ENCODE peak calls at places on chromosome 6, in ten cellular contexts. One of them, this sample, is unnamed.

GRCh38 chr6:13229205-13230085 is 98.9 kb downstream of the TBC1D7 start:
- DNase-seq in body of pancreas: peak; percentile 20
- DNase-seq in A549: peak; percentile 7
- DNase-seq in epithelial cell of esophagus: peak; percentile 29
- DNase-seq in CD8-positive, alpha-beta T cell: no peak
- DNase-seq in colonic mucosa: no peak
- DNase-seq in OCI-LY7: peak; percentile 63
- DNase-seq in hepatocyte: peak; percentile 35
- DNase-seq in AG09309: no peak
- DNase-seq in GM12878: peak; percentile 88
- DNase-seq in this sample: peak; percentile 11

GRCh38 chr6:145271086-145271485 is 464.2 kb downstream of the EPM2A start:
- DNase-seq in body of pancreas: no peak
- DNase-seq in A549: no peak
- DNase-seq in epithelial cell of esophagus: no peak
- DNase-seq in CD8-positive, alpha-beta T cell: no peak
- DNase-seq in colonic mucosa: peak; percentile 25
- DNase-seq in OCI-LY7: no peak
- DNase-seq in hepatocyte: peak; percentile 44
- DNase-seq in AG09309: no peak
- DNase-seq in GM12878: no peak
- DNase-seq in this sample: no peak

GRCh38 chr6:146931214-146931613 is 273.0 kb upstream of the STXBP5 start:
- DNase-seq in body of pancreas: no peak
- DNase-seq in A549: no peak
- DNase-seq in epithelial cell of esophagus: no peak
- DNase-seq in CD8-positive, alpha-beta T cell: no peak
- DNase-seq in colonic mucosa: no peak
- DNase-seq in OCI-LY7: no peak
- DNase-seq in hepatocyte: no peak
- DNase-seq in AG09309: no peak
- DNase-seq in GM12878: no peak
- DNase-seq in this sample: no peak

GRCh38 chr6:32815996-32816395 is 806 bp downstream of the HLA-DOB start:
- DNase-seq in body of pancreas: no peak
- DNase-seq in A549: no peak
- DNase-seq in epithelial cell of esophagus: no peak
- DNase-seq in CD8-positive, alpha-beta T cell: no peak
- DNase-seq in colonic mucosa: no peak
- DNase-seq in OCI-LY7: peak; percentile 96
- DNase-seq in hepatocyte: no peak
- DNase-seq in AG09309: no peak
- DNase-seq in GM12878: peak; percentile 61
- DNase-seq in this sample: no peak

GRCh38 chr6:159941286-159942113 is 27.4 kb upstream of the IGF2R start:
- DNase-seq in body of pancreas: no peak
- DNase-seq in A549: peak; percentile 4
- DNase-seq in epithelial cell of esophagus: peak; percentile 48
- DNase-seq in CD8-positive, alpha-beta T cell: no peak
- DNase-seq in colonic mucosa: no peak
- DNase-seq in OCI-LY7: peak; percentile 51
- DNase-seq in hepatocyte: peak; percentile 24
- DNase-seq in AG09309: no peak
- DNase-seq in GM12878: peak; percentile 55
- DNase-seq in this sample: peak; percentile 79

GRCh38 chr6:38656896-38657295 is 17.2 kb upstream of the BTBD9 start:
- DNase-seq in body of pancreas: no peak
- DNase-seq in A549: no peak
- DNase-seq in epithelial cell of esophagus: no peak
- DNase-seq in CD8-positive, alpha-beta T cell: no peak
- DNase-seq in colonic mucosa: no peak
- DNase-seq in OCI-LY7: no peak
- DNase-seq in hepatocyte: no peak
- DNase-seq in AG09309: no peak
- DNase-seq in GM12878: no peak
- DNase-seq in this sample: no peak

GRCh38 chr6:12351672-12352071 is 61.5 kb downstream of the EDN1 start:
- DNase-seq in body of pancreas: no peak
- DNase-seq in A549: no peak
- DNase-seq in epithelial cell of esophagus: no peak
- DNase-seq in CD8-positive, alpha-beta T cell: no peak
- DNase-seq in colonic mucosa: no peak
- DNase-seq in OCI-LY7: no peak
- DNase-seq in hepatocyte: no peak
- DNase-seq in AG09309: no peak
- DNase-seq in GM12878: no peak
- DNase-seq in this sample: no peak

GRCh38 chr6:138410048-138410735 is 6.2 kb downstream of the HEBP2 start:
- DNase-seq in body of pancreas: peak; percentile 42
- DNase-seq in A549: no peak
- DNase-seq in epithelial cell of esophagus: peak; percentile 86
- DNase-seq in CD8-positive, alpha-beta T cell: no peak
- DNase-seq in colonic mucosa: no peak
- DNase-seq in OCI-LY7: no peak
- DNase-seq in hepatocyte: no peak
- DNase-seq in AG09309: peak; percentile 57
- DNase-seq in GM12878: no peak
- DNase-seq in this sample: peak; percentile 84

DNA sequence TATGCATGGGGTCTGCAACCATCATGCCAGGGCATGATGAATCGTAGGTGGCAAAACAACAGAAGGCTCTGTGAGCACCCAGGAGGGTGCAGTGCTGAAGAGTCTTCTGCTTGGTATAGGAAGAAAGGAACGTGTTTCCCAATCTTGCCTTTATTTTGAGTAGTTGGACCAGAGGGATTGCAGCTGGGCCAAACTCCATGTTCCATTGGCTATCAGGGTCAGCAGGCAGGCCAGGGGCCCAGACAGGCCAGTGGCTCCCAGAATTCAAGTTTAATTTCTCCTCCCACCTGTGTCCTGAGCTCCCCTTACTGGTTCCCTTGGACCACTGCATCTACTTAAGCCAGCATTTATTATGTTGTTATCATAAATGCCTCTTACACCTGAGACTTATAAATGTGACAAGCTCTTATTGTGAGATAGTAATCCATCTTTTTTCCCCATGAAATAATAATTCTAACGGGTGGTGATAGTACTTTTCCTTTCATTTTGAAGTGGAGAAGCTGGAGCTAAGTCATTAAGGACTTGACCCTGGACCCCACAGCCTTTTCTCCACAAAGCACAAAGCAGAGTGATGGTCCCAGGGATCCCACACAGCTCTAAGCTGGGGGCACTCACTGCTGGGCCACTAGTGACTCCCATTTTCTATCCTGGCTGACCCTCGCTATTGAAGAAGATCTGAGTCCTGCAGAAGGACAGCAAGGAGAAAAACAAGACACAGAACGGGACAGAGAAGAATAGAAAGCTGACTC is 809 bp upstream of the TRIM38 start:
- DNase-seq in body of pancreas: no peak
- DNase-seq in A549: peak; percentile 3
- DNase-seq in epithelial cell of esophagus: no peak
- DNase-seq in CD8-positive, alpha-beta T cell: no peak
- DNase-seq in colonic mucosa: no peak
- DNase-seq in OCI-LY7: peak; percentile 34
- DNase-seq in hepatocyte: no peak
- DNase-seq in AG09309: no peak
- DNase-seq in GM12878: no peak
- DNase-seq in this sample: no peak
- TF ChIP-seq CTCF in body of pancreas: no peak
- TF ChIP-seq CTCF in A549: no peak
- TF ChIP-seq CTCF in epithelial cell of esophagus: no peak
- TF ChIP-seq CTCF in CD8-positive, alpha-beta T cell: no peak
- TF ChIP-seq CTCF in colonic mucosa: no peak
- TF ChIP-seq CTCF in OCI-LY7: peak; percentile 64
- TF ChIP-seq CTCF in hepatocyte: no peak
- TF ChIP-seq CTCF in AG09309: no peak
- TF ChIP-seq CTCF in GM12878: peak; percentile 23
- TF ChIP-seq CTCF in this sample: peak; percentile 4

GRCh38 chr6:24931752-24932691 is 3.7 kb downstream of the RIPOR2 start:
- DNase-seq in body of pancreas: no peak
- DNase-seq in A549: no peak
- DNase-seq in epithelial cell of esophagus: peak; percentile 47
- DNase-seq in CD8-positive, alpha-beta T cell: no peak
- DNase-seq in colonic mucosa: no peak
- DNase-seq in OCI-LY7: peak; percentile 86
- DNase-seq in hepatocyte: no peak
- DNase-seq in AG09309: no peak
- DNase-seq in GM12878: peak; percentile 84
- DNase-seq in this sample: peak; percentile 68

GRCh38 chr6:24929255-24929654 is 6.5 kb downstream of the RIPOR2 start:
- DNase-seq in body of pancreas: no peak
- DNase-seq in A549: no peak
- DNase-seq in epithelial cell of esophagus: no peak
- DNase-seq in CD8-positive, alpha-beta T cell: no peak
- DNase-seq in colonic mucosa: no peak
- DNase-seq in OCI-LY7: peak; percentile 81
- DNase-seq in hepatocyte: no peak
- DNase-seq in AG09309: no peak
- DNase-seq in GM12878: no peak
- DNase-seq in this sample: no peak

GRCh38 chr6:24927985-24928735 is 7.6 kb downstream of the RIPOR2 start:
- DNase-seq in body of pancreas: no peak
- DNase-seq in A549: no peak
- DNase-seq in epithelial cell of esophagus: no peak
- DNase-seq in CD8-positive, alpha-beta T cell: no peak
- DNase-seq in colonic mucosa: no peak
- DNase-seq in OCI-LY7: no peak
- DNase-seq in hepatocyte: no peak
- DNase-seq in AG09309: no peak
- DNase-seq in GM12878: no peak
- DNase-seq in this sample: peak; percentile 24

GRCh38 chr6:24931296-24931695 is 4.5 kb downstream of the RIPOR2 start:
- DNase-seq in body of pancreas: no peak
- DNase-seq in A549: no peak
- DNase-seq in epithelial cell of esophagus: no peak
- DNase-seq in CD8-positive, alpha-beta T cell: no peak
- DNase-seq in colonic mucosa: no peak
- DNase-seq in OCI-LY7: no peak
- DNase-seq in hepatocyte: no peak
- DNase-seq in AG09309: no peak
- DNase-seq in GM12878: no peak
- DNase-seq in this sample: peak; percentile 45

DNA sequence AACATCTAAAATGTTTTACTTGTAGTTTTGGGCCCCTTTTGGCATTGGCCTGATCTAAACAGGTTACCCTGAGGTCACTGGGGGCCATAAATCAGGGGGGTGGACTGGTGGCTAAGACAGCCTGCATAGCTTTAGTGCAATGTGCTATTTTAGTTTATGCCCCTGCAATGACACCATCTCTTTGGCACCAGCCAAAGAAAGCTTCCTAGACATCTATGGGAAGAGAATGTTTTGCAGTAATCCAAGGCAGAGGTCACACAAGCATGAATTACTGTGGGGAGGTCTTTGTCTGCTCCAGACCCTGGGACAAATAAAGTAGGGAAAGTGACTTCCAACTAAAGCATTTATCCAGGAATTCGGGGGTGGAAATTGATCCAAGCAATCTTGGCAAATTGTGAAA is 5.4 kb downstream of the RIPOR2 start:
- DNase-seq in body of pancreas: no peak
- DNase-seq in A549: no peak
- DNase-seq in epithelial cell of esophagus: no peak
- DNase-seq in CD8-positive, alpha-beta T cell: no peak
- DNase-seq in colonic mucosa: no peak
- DNase-seq in OCI-LY7: no peak
- DNase-seq in hepatocyte: no peak
- DNase-seq in AG09309: peak; percentile 35
- DNase-seq in GM12878: no peak
- DNase-seq in this sample: peak; percentile 41
- H3K4me3 ChIP-seq in body of pancreas: no peak overlapping the region
- H3K4me3 ChIP-seq in A549: no peak overlapping the region
- H3K4me3 ChIP-seq in epithelial cell of esophagus: no peak overlapping the region
- H3K4me3 ChIP-seq in CD8-positive, alpha-beta T cell: peak overlapping the region; percentile 68
- H3K4me3 ChIP-seq in colonic mucosa: no peak overlapping the region
- H3K4me3 ChIP-seq in OCI-LY7: no peak overlapping the region
- H3K4me3 ChIP-seq in hepatocyte: no peak overlapping the region
- H3K4me3 ChIP-seq in AG09309: no peak overlapping the region
- H3K4me3 ChIP-seq in GM12878: peak overlapping the region; percentile 13
- H3K4me3 ChIP-seq in this sample: no peak overlapping the region

GRCh38 chr6:31691564-31692108 is 10.8 kb upstream of the LY6G5C start:
- DNase-seq in body of pancreas: no peak
- DNase-seq in A549: no peak
- DNase-seq in epithelial cell of esophagus: no peak
- DNase-seq in CD8-positive, alpha-beta T cell: no peak
- DNase-seq in colonic mucosa: no peak
- DNase-seq in OCI-LY7: no peak
- DNase-seq in hepatocyte: no peak
- DNase-seq in AG09309: no peak
- DNase-seq in GM12878: no peak
- DNase-seq in this sample: no peak

GRCh38 chr6:31690231-31691077 is 9.6 kb upstream of the LY6G5C start:
- DNase-seq in body of pancreas: no peak
- DNase-seq in A549: no peak
- DNase-seq in epithelial cell of esophagus: no peak
- DNase-seq in CD8-positive, alpha-beta T cell: no peak
- DNase-seq in colonic mucosa: peak; percentile 55
- DNase-seq in OCI-LY7: no peak
- DNase-seq in hepatocyte: peak; percentile 79
- DNase-seq in AG09309: no peak
- DNase-seq in GM12878: no peak
- DNase-seq in this sample: no peak

GRCh38 chr6:31687860-31688693 is 7.2 kb upstream of the LY6G5C start:
- DNase-seq in body of pancreas: no peak
- DNase-seq in A549: no peak
- DNase-seq in epithelial cell of esophagus: no peak
- DNase-seq in CD8-positive, alpha-beta T cell: no peak
- DNase-seq in colonic mucosa: no peak
- DNase-seq in OCI-LY7: no peak
- DNase-seq in hepatocyte: no peak
- DNase-seq in AG09309: no peak
- DNase-seq in GM12878: no peak
- DNase-seq in this sample: no peak

GRCh38 chr6:31691078-31691463 is 10.2 kb upstream of the LY6G5C start:
- DNase-seq in body of pancreas: no peak
- DNase-seq in A549: no peak
- DNase-seq in epithelial cell of esophagus: no peak
- DNase-seq in CD8-positive, alpha-beta T cell: no peak
- DNase-seq in colonic mucosa: no peak
- DNase-seq in OCI-LY7: no peak
- DNase-seq in hepatocyte: no peak
- DNase-seq in AG09309: no peak
- DNase-seq in GM12878: no peak
- DNase-seq in this sample: no peak

DNA sequence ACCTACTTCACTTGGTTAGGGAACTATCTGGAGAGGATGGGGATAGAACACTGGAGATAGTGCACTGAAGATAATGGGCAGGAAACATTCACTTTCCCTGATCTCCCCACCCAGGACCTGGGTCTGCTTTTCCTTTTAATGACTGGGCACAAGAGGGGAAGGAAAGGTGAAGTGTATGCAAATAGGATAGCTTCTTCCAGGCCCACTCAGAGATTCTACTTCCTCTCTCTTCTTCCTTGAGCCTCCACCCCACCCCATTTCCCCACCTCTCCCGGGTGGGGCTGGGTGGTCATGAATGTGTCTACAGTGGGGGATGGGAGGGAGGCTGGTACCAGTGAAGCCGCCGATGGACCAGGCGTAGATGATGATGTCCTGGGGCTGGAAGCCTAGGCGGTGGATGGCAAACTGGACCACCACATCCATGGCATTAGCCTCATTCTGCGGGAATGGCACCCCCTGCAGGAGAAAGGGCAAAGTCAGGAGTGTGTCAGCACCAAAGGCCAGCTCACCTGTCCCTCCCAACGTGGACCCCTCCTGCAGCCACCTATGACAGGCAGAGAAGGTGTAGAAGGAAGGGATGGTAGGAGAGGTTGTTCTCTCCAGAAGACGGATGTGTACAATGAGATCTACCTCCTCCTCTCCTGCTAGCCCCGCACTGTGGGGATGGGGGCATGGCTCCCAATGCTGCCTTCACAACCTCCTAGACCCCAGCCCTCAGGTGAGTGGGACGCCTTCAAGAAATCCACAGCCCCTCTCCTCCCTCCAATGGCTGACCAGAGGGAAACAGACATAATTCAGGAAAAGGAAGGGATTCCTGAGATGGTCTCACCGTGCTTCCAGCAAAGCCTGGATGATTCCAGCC is 8.6 kb upstream of the LY6G5C start:
- DNase-seq in body of pancreas: no peak
- DNase-seq in A549: no peak
- DNase-seq in epithelial cell of esophagus: no peak
- DNase-seq in CD8-positive, alpha-beta T cell: no peak
- DNase-seq in colonic mucosa: no peak
- DNase-seq in OCI-LY7: no peak
- DNase-seq in hepatocyte: no peak
- DNase-seq in AG09309: no peak
- DNase-seq in GM12878: no peak
- DNase-seq in this sample: no peak
- TF ChIP-seq CTCF in body of pancreas: peak; percentile 21
- TF ChIP-seq CTCF in A549: peak; percentile 18
- TF ChIP-seq CTCF in epithelial cell of esophagus: peak; percentile 49
- TF ChIP-seq CTCF in CD8-positive, alpha-beta T cell: peak; percentile 33
- TF ChIP-seq CTCF in colonic mucosa: peak; percentile 25
- TF ChIP-seq CTCF in OCI-LY7: peak; percentile 73
- TF ChIP-seq CTCF in hepatocyte: no peak
- TF ChIP-seq CTCF in AG09309: peak; percentile 59
- TF ChIP-seq CTCF in GM12878: peak; percentile 21
- TF ChIP-seq CTCF in this sample: peak; percentile 42

GRCh38 chr6:31308050-31308844 is 36.4 kb upstream of the HLA-C start:
- DNase-seq in body of pancreas: peak; percentile 94
- DNase-seq in A549: no peak
- DNase-seq in epithelial cell of esophagus: peak; percentile 41
- DNase-seq in CD8-positive, alpha-beta T cell: peak; percentile 48
- DNase-seq in colonic mucosa: peak; percentile 87
- DNase-seq in OCI-LY7: peak; percentile 25
- DNase-seq in hepatocyte: peak; percentile 9
- DNase-seq in AG09309: no peak
- DNase-seq in GM12878: no peak
- DNase-seq in this sample: no peak
- H3K4me3 ChIP-seq in body of pancreas: peak overlapping the region; percentile 56
- H3K4me3 ChIP-seq in A549: peak overlapping the region; percentile 17
- H3K4me3 ChIP-seq in epithelial cell of esophagus: no peak overlapping the region
- H3K4me3 ChIP-seq in CD8-positive, alpha-beta T cell: peak overlapping the region; percentile 74
- H3K4me3 ChIP-seq in colonic mucosa: peak overlapping the region; percentile 49
- H3K4me3 ChIP-seq in OCI-LY7: no peak overlapping the region
- H3K4me3 ChIP-seq in hepatocyte: no peak overlapping the region
- H3K4me3 ChIP-seq in AG09309: no peak overlapping the region
- H3K4me3 ChIP-seq in GM12878: no peak overlapping the region
- H3K4me3 ChIP-seq in this sample: no peak overlapping the region